ENCODE peak calls at places on chromosome 9, in eight cellular contexts. M is HFFc6; E is cardiac septum; F is GOT3; J is mammary epithelial cell; C is hypothalamus; V is stimulated activated naive CD8-positive, alpha-beta T cell treated with anti-CD3 and anti-CD28 coated beads, Interleukin-15, amount 100 ng/mL, for 72 hours; D is stimulated activated CD8-positive, alpha-beta memory T cell treated with anti-CD3 and anti-CD28 coated beads, Interleukin-7, amount 100 ng/mL, for 1 hour. H is an unnamed sample.
A peak's percentile ranks its signal among the peaks of the same experiment; 100 is the strongest.

GRCh38 chr9:97357056-97357455 is 49.6 kb downstream of the CCDC180 start:
- DNase-seq in E (no peak), J (no peak), V (no peak), F (no peak), C (no peak), M (no peak), D (no peak), H (no peak)

GRCh38 chr9:128921881-128922763 is 1.3 kb downstream of the PHYHD1 start:
- DNase-seq in F (no peak), M (peak; percentile 25), C (no peak), J (no peak), V (no peak), E (no peak), D (no peak), H (peak; percentile 90)

GRCh38 chr9:123940721-123941534 is 11.0 kb upstream of the DENND1A start:
- DNase-seq in J (no peak), C (no peak), V (no peak), D (no peak), M (no peak), F (no peak), E (no peak), H (no peak)

GRCh38 chr9:34171753-34172535 is 6.9 kb upstream of the UBAP1 start:
- DNase-seq in D (no peak), C (no peak), E (peak; percentile 77), V (peak; percentile 27), J (no peak), M (no peak), F (no peak), H (no peak)

GRCh38 chr9:21996438-21996837 is 1.8 kb downstream of the CDKN2B-AS1 start:
- DNase-seq in J (no peak), D (no peak), F (no peak), V (no peak), E (no peak), M (no peak), C (no peak), H (no peak)

GRCh38 chr9:131598121-131598520 is 52.8 kb downstream of the PRRT1B start:
- DNase-seq in M (no peak), E (peak; percentile 92), F (no peak), V (no peak), J (no peak), D (no peak), C (no peak), H (no peak)

GRCh38 chr9:130172161-130172857 is at the start of gene NCS1:
- DNase-seq in V (peak; percentile 40), J (peak; percentile 51), E (peak; percentile 86), C (no peak), D (no peak), M (peak; percentile 59), F (no peak), H (peak; percentile 99)

GRCh38 chr9:36781532-36781931 is 208.8 kb downstream of the MELK start:
- DNase-seq in F (no peak), M (peak; percentile 8), D (no peak), V (no peak), C (no peak), E (no peak), J (no peak), H (no peak)

GRCh38 chr9:89576404-89576824 is 28.4 kb upstream of the GADD45G start:
- DNase-seq in F (no peak), J (no peak), V (no peak), M (no peak), C (no peak), D (no peak), E (no peak), H (peak; percentile 32)

GRCh38 chr9:71692337-71692736 is 76.0 kb downstream of the CEMIP2 start:
- DNase-seq in V (no peak), D (no peak), M (no peak), E (no peak), F (no peak), C (no peak), J (peak; percentile 56), H (peak; percentile 15)

GRCh38 chr9:109017061-109017460 is 3.8 kb upstream of the CTNNAL1 start:
- DNase-seq in F (no peak), J (no peak), M (no peak), C (no peak), V (no peak), E (no peak), D (no peak), H (no peak)

GRCh38 chr9:20683351-20684034 is 566 bp upstream of the FOCAD start:
- DNase-seq in C (no peak), J (peak; percentile 16), D (no peak), F (no peak), V (peak; percentile 31), M (peak; percentile 81), E (no peak), H (peak; percentile 73)

GRCh38 chr9:135505406-135506187 is 5.1 kb downstream of the MRPS2 start:
- DNase-seq in V (no peak), E (no peak), F (no peak), C (no peak), M (no peak), D (no peak), J (no peak), H (no peak)

GRCh38 chr9:18611946-18612345 is 138.0 kb downstream of the ADAMTSL1 start:
- DNase-seq in E (no peak), F (no peak), D (no peak), M (no peak), C (no peak), V (no peak), J (no peak), H (no peak)

GRCh38 chr9:83572524-83572923 is 34.3 kb upstream of the FRMD3 start:
- DNase-seq in V (no peak), E (no peak), M (no peak), D (no peak), F (no peak), C (no peak), J (peak; percentile 24), H (peak; percentile 16)

GRCh38 chr9:71683598-71684235 is 84.6 kb downstream of the CEMIP2 start:
- DNase-seq in E (no peak), C (no peak), V (no peak), D (no peak), F (no peak), J (peak; percentile 83), M (peak; percentile 86), H (peak; percentile 35)

GRCh38 chr9:16970321-16970720 is 99.9 kb upstream of the BNC2 start:
- DNase-seq in F (no peak), E (no peak), J (no peak), V (no peak), M (no peak), C (no peak), D (no peak), H (peak; percentile 62)

GRCh38 chr9:82116538-82116937 is 128.0 kb downstream of the SPATA31D1 start:
- DNase-seq in M (no peak), E (no peak), F (no peak), V (no peak), J (no peak), C (no peak), D (no peak), H (no peak)

GRCh38 chr9:87578625-87579024 is 81.0 kb downstream of the DAPK1 start:
- DNase-seq in M (no peak), C (no peak), D (no peak), F (no peak), E (no peak), V (no peak), J (no peak), H (no peak)

GRCh38 chr9:18208166-18209059 is 265.5 kb upstream of the ADAMTSL1 start:
- DNase-seq in F (no peak), V (no peak), M (peak; percentile 19), E (no peak), D (no peak), J (peak; percentile 65), C (no peak), H (peak; percentile 31)

GRCh38 chr9:113737414-113738271 is 138.5 kb upstream of the ZNF618 start:
- DNase-seq in D (no peak), F (no peak), E (no peak), M (peak; percentile 38), C (no peak), V (peak; percentile 28), J (peak; percentile 57), H (peak; percentile 70)

GRCh38 chr9:77215874-77216273 is 38.5 kb downstream of the VPS13A start:
- DNase-seq in E (no peak), D (no peak), F (no peak), C (no peak), J (no peak), V (no peak), M (no peak), H (peak; percentile 11)

GRCh38 chr9:128548876-128549275 is 3.5 kb upstream of the SPTAN1 start:
- DNase-seq in M (no peak), E (no peak), C (no peak), V (no peak), J (no peak), D (no peak), F (no peak), H (no peak)

GRCh38 chr9:110030632-110031031 is 177.3 kb downstream of the C9orf152 start:
- DNase-seq in M (peak; percentile 63), E (no peak), D (no peak), C (no peak), V (no peak), J (no peak), F (no peak), H (no peak)

GRCh38 chr9:137293482-137294090 is 8.5 kb downstream of the NRARP start:
- DNase-seq in M (no peak), C (no peak), D (no peak), V (no peak), F (no peak), J (no peak), E (no peak), H (no peak)

H was measured in GM03348.